ENCODE peak calls at places on chromosomes 6 and 20, in eight cellular contexts. Z is SW 1271; W is retina; G is GM23248; B is stimulated activated CD8-positive, alpha-beta memory T cell treated with anti-CD3 and anti-CD28 coated beads, Interleukin-12 subunit alpha, Interleukin-12 subunit beta, amount 100 ng/mL, for 4 hours; E is stimulated activated CD4-positive, alpha-beta T cell treated with anti-CD3 and anti-CD28 coated beads, Interleukin-4, amount 100 ng/mL, for 48 hours; S is OCI-LY7; L is GM03348. U is an unnamed sample.

GRCh38 chr6:1624071-1624847 is 14.5 kb downstream of the FOXC1 start:
- DNase-seq in E (no peak), W (peak), L (peak), S (no peak), B (no peak), Z (no peak), G (no peak), U (no peak)

GRCh38 chr6:56222509-56222908 is 24.9 kb downstream of the COL21A1 start:
- DNase-seq in B (no peak), L (peak), Z (no peak), E (no peak), G (peak), S (no peak), W (no peak), U (peak)

GRCh38 chr6:141244366-141244765 is 888.4 kb upstream of the GJE1 start:
- DNase-seq in S (no peak), B (no peak), E (no peak), G (no peak), W (no peak), Z (no peak), L (no peak), U (no peak)

GRCh38 chr20:32433311-32434021 is 75.3 kb downstream of the ASXL1 start:
- DNase-seq in G (no peak), E (no peak), L (no peak), W (no peak), B (no peak), S (no peak), Z (no peak), U (no peak)

GRCh38 chr6:158237656-158238055 is 69.5 kb downstream of the GTF2H5 start:
- DNase-seq in G (peak), L (no peak), B (no peak), S (no peak), E (no peak), W (no peak), Z (no peak), U (no peak)

GRCh38 chr6:155442562-155442961 is 13.1 kb downstream of the NOX3 start:
- DNase-seq in L (no peak), B (no peak), Z (no peak), G (no peak), E (no peak), S (no peak), W (no peak), U (no peak)

GRCh38 chr20:5786930-5787826 is 37.0 kb downstream of the SHLD1 start:
- DNase-seq in L (peak), G (peak), Z (no peak), B (no peak), S (no peak), E (no peak), W (peak), U (no peak)

GRCh38 chr20:62571667-62572344 is 70.5 kb upstream of the SLCO4A1 start:
- DNase-seq in Z (peak), L (no peak), E (peak), G (peak), B (no peak), W (no peak), S (peak), U (peak)

GRCh38 chr6:41634657-41635056 is 3.6 kb upstream of the MDFI start:
- DNase-seq in Z (no peak), E (no peak), L (no peak), G (no peak), B (no peak), S (no peak), W (peak), U (peak)

GRCh38 chr6:102619585-102619984 is 1226.1 kb downstream of the GRIK2 start:
- DNase-seq in S (peak), B (no peak), Z (peak), W (peak), E (no peak), G (peak), L (peak), U (peak)

GRCh38 chr6:51514396-51515051 is 572.9 kb downstream of the PKHD1 start:
- DNase-seq in G (peak), E (no peak), L (peak), Z (no peak), W (no peak), S (no peak), B (no peak), U (no peak)

GRCh38 chr20:17941087-17941825 is 27.3 kb downstream of the SNX5 start:
- DNase-seq in L (no peak), Z (no peak), S (no peak), E (no peak), B (no peak), W (no peak), G (no peak), U (no peak)

GRCh38 chr6:136526937-136527336 is 23.3 kb downstream of the MAP7 start:
- DNase-seq in B (no peak), E (no peak), W (no peak), G (no peak), L (no peak), Z (no peak), S (no peak), U (no peak)

GRCh38 chr6:163634514-163635171 is 220.1 kb downstream of the QKI start:
- DNase-seq in S (no peak), E (no peak), B (no peak), W (no peak), G (no peak), Z (no peak), L (no peak), U (no peak)

GRCh38 chr20:45098096-45098773 is 2.7 kb downstream of the KCNS1 start:
- DNase-seq in G (peak), W (peak), Z (no peak), L (peak), S (no peak), E (peak), B (no peak), U (no peak)

GRCh38 chr20:37640600-37641561 is 52.9 kb upstream of the CTNNBL1 start:
- DNase-seq in W (no peak), S (no peak), E (no peak), G (peak), B (no peak), Z (no peak), L (no peak), U (no peak)

GRCh38 chr6:52352239-52353008 is 9.5 kb upstream of the PAQR8 start:
- DNase-seq in Z (peak), L (peak), B (no peak), S (no peak), G (peak), E (no peak), W (no peak), U (no peak)

GRCh38 chr6:163942790-163943189 is 528.3 kb downstream of the QKI start:
- DNase-seq in W (no peak), Z (no peak), L (no peak), E (no peak), S (no peak), B (no peak), G (no peak), U (no peak)

GRCh38 chr6:42988486-42989020 is 4.2 kb downstream of the PPP2R5D start:
- DNase-seq in L (peak), E (no peak), S (no peak), G (peak), B (no peak), Z (no peak), W (no peak), U (no peak)

GRCh38 chr6:39206250-39206721 is 23.0 kb downstream of the KCNK5 start:
- DNase-seq in Z (no peak), G (no peak), W (no peak), E (no peak), S (no peak), B (no peak), L (no peak), U (no peak)

GRCh38 chr20:14189794-14190402 is 147.5 kb downstream of the FLRT3 start:
- DNase-seq in B (no peak), W (peak), S (peak), Z (peak), E (no peak), L (peak), G (peak), U (no peak)

GRCh38 chr6:97322811-97323210 is 39.8 kb upstream of the MMS22L start:
- DNase-seq in B (no peak), Z (no peak), S (no peak), E (no peak), L (peak), G (peak), W (no peak), U (no peak)

GRCh38 chr20:51801220-51801991 is 915 bp downstream of the SALL4 start:
- DNase-seq in L (peak), B (no peak), Z (no peak), W (no peak), G (peak), E (no peak), S (no peak), U (no peak)

GRCh38 chr6:29790626-29791025 is 37.0 kb upstream of the HLA-G start:
- DNase-seq in Z (no peak), E (no peak), G (no peak), S (no peak), L (no peak), W (no peak), B (no peak), U (no peak)

GRCh38 chr20:40532103-40532502 is 156.9 kb downstream of the MAFB start:
- DNase-seq in S (peak), E (peak), Z (no peak), B (no peak), G (peak), L (no peak), W (no peak), U (no peak)

U was measured in HAP-1.